ENCODE peak calls at places on chromosome 6, in six cellular contexts. One of them, this sample, is unnamed.

GRCh38 chr6:159134701-159135364 is 34.4 kb upstream of the FNDC1 start:
- DNase-seq in HCT116: peak; percentile 75
- DNase-seq in SK-N-SH: peak; percentile 78
- DNase-seq in neural progenitor cell: peak; percentile 76
- DNase-seq in GM23248: peak; percentile 69
- DNase-seq in MM.1S: peak; percentile 48
- DNase-seq in this sample: peak; percentile 73

GRCh38 chr6:140697585-140697984 is 1323.1 kb upstream of the CITED2 start:
- DNase-seq in HCT116: no peak
- DNase-seq in SK-N-SH: no peak
- DNase-seq in neural progenitor cell: no peak
- DNase-seq in GM23248: no peak
- DNase-seq in MM.1S: no peak
- DNase-seq in this sample: no peak

GRCh38 chr6:52990342-52990741 is 4.7 kb downstream of the GSTA4 start:
- DNase-seq in HCT116: no peak
- DNase-seq in SK-N-SH: no peak
- DNase-seq in neural progenitor cell: no peak
- DNase-seq in GM23248: peak; percentile 59
- DNase-seq in MM.1S: no peak
- DNase-seq in this sample: peak; percentile 90

GRCh38 chr6:156686429-156686939 is 90.7 kb upstream of the ARID1B start:
- DNase-seq in HCT116: no peak
- DNase-seq in SK-N-SH: peak; percentile 69
- DNase-seq in neural progenitor cell: peak; percentile 80
- DNase-seq in GM23248: peak; percentile 84
- DNase-seq in MM.1S: peak; percentile 42
- DNase-seq in this sample: peak; percentile 47

GRCh38 chr6:44697333-44697732 is 309.8 kb downstream of the CDC5L start:
- DNase-seq in HCT116: no peak
- DNase-seq in SK-N-SH: no peak
- DNase-seq in neural progenitor cell: peak; percentile 33
- DNase-seq in GM23248: no peak
- DNase-seq in MM.1S: no peak
- DNase-seq in this sample: no peak

GRCh38 chr6:84156306-84156705 is 71.1 kb downstream of the CEP162 start:
- DNase-seq in HCT116: no peak
- DNase-seq in SK-N-SH: no peak
- DNase-seq in neural progenitor cell: no peak
- DNase-seq in GM23248: no peak
- DNase-seq in MM.1S: no peak
- DNase-seq in this sample: no peak

GRCh38 chr6:43823879-43824740 is 54.1 kb downstream of the VEGFA start:
- DNase-seq in HCT116: no peak
- DNase-seq in SK-N-SH: no peak
- DNase-seq in neural progenitor cell: no peak
- DNase-seq in GM23248: no peak
- DNase-seq in MM.1S: no peak
- DNase-seq in this sample: no peak

GRCh38 chr6:43369174-43370002 is at the start of gene ZNF318:
- DNase-seq in HCT116: peak; percentile 90
- DNase-seq in SK-N-SH: peak; percentile 96
- DNase-seq in neural progenitor cell: peak; percentile 100
- DNase-seq in GM23248: peak; percentile 100
- DNase-seq in MM.1S: peak; percentile 96
- DNase-seq in this sample: peak; percentile 97

GRCh38 chr6:30156262-30156599 is 4.8 kb downstream of the TRIM10 start:
- DNase-seq in HCT116: peak; percentile 82
- DNase-seq in SK-N-SH: no peak
- DNase-seq in neural progenitor cell: no peak
- DNase-seq in GM23248: peak; percentile 44
- DNase-seq in MM.1S: no peak
- DNase-seq in this sample: peak; percentile 89

GRCh38 chr6:119484598-119484997 is 135.0 kb upstream of the MAN1A1 start:
- DNase-seq in HCT116: peak; percentile 95
- DNase-seq in SK-N-SH: no peak
- DNase-seq in neural progenitor cell: peak; percentile 5
- DNase-seq in GM23248: peak; percentile 97
- DNase-seq in MM.1S: no peak
- DNase-seq in this sample: peak; percentile 94

GRCh38 chr6:27209659-27210269 is 37.7 kb upstream of the PRSS16 start:
- DNase-seq in HCT116: no peak
- DNase-seq in SK-N-SH: no peak
- DNase-seq in neural progenitor cell: no peak
- DNase-seq in GM23248: no peak
- DNase-seq in MM.1S: no peak
- DNase-seq in this sample: no peak

GRCh38 chr6:155854787-155855186 is 399.1 kb upstream of the NOX3 start:
- DNase-seq in HCT116: no peak
- DNase-seq in SK-N-SH: no peak
- DNase-seq in neural progenitor cell: no peak
- DNase-seq in GM23248: no peak
- DNase-seq in MM.1S: no peak
- DNase-seq in this sample: no peak

GRCh38 chr6:54135665-54136370 is 24.6 kb downstream of the MLIP start:
- DNase-seq in HCT116: no peak
- DNase-seq in SK-N-SH: no peak
- DNase-seq in neural progenitor cell: no peak
- DNase-seq in GM23248: peak; percentile 26
- DNase-seq in MM.1S: no peak
- DNase-seq in this sample: peak; percentile 63

GRCh38 chr6:167210375-167211295 is 52.9 kb upstream of the GPR31 start:
- DNase-seq in HCT116: no peak
- DNase-seq in SK-N-SH: peak; percentile 53
- DNase-seq in neural progenitor cell: no peak
- DNase-seq in GM23248: no peak
- DNase-seq in MM.1S: no peak
- DNase-seq in this sample: no peak

GRCh38 chr6:2448826-2449571 is 203.6 kb upstream of the GMDS start:
- DNase-seq in HCT116: peak; percentile 59
- DNase-seq in SK-N-SH: peak; percentile 69
- DNase-seq in neural progenitor cell: peak; percentile 82
- DNase-seq in GM23248: peak; percentile 84
- DNase-seq in MM.1S: peak; percentile 34
- DNase-seq in this sample: peak; percentile 85

GRCh38 chr6:135144678-135145508 is 36.2 kb upstream of the MYB start:
- DNase-seq in HCT116: peak; percentile 12
- DNase-seq in SK-N-SH: peak; percentile 25
- DNase-seq in neural progenitor cell: peak; percentile 42
- DNase-seq in GM23248: peak; percentile 56
- DNase-seq in MM.1S: peak; percentile 50
- DNase-seq in this sample: peak; percentile 58

GRCh38 chr6:147507162-147508072 is 1.1 kb upstream of the SAMD5 start:
- DNase-seq in HCT116: no peak
- DNase-seq in SK-N-SH: peak; percentile 42
- DNase-seq in neural progenitor cell: peak; percentile 44
- DNase-seq in GM23248: peak; percentile 37
- DNase-seq in MM.1S: no peak
- DNase-seq in this sample: peak; percentile 33

GRCh38 chr6:44650947-44651346 is 263.4 kb downstream of the CDC5L start:
- DNase-seq in HCT116: no peak
- DNase-seq in SK-N-SH: no peak
- DNase-seq in neural progenitor cell: no peak
- DNase-seq in GM23248: peak; percentile 60
- DNase-seq in MM.1S: no peak
- DNase-seq in this sample: peak; percentile 72

GRCh38 chr6:119112856-119113530 is 34.5 kb upstream of the FAM184A start:
- DNase-seq in HCT116: no peak
- DNase-seq in SK-N-SH: peak; percentile 9
- DNase-seq in neural progenitor cell: no peak
- DNase-seq in GM23248: peak; percentile 5
- DNase-seq in MM.1S: no peak
- DNase-seq in this sample: no peak

GRCh38 chr6:14382381-14383236 is 265.0 kb downstream of the CD83 start:
- DNase-seq in HCT116: no peak
- DNase-seq in SK-N-SH: no peak
- DNase-seq in neural progenitor cell: peak; percentile 51
- DNase-seq in GM23248: no peak
- DNase-seq in MM.1S: peak; percentile 85
- DNase-seq in this sample: no peak

GRCh38 chr6:52010145-52010544 is 77.3 kb downstream of the PKHD1 start:
- DNase-seq in HCT116: no peak
- DNase-seq in SK-N-SH: no peak
- DNase-seq in neural progenitor cell: no peak
- DNase-seq in GM23248: no peak
- DNase-seq in MM.1S: no peak
- DNase-seq in this sample: no peak

GRCh38 chr6:42963855-42964605 is 3.5 kb downstream of the GNMT start:
- DNase-seq in HCT116: no peak
- DNase-seq in SK-N-SH: peak; percentile 75
- DNase-seq in neural progenitor cell: peak; percentile 84
- DNase-seq in GM23248: peak; percentile 55
- DNase-seq in MM.1S: peak; percentile 31
- DNase-seq in this sample: peak; percentile 50

GRCh38 chr6:10413850-10414765 is 766 bp downstream of the TFAP2A start:
- DNase-seq in HCT116: no peak
- DNase-seq in SK-N-SH: no peak
- DNase-seq in neural progenitor cell: peak; percentile 78
- DNase-seq in GM23248: peak; percentile 65
- DNase-seq in MM.1S: no peak
- DNase-seq in this sample: peak; percentile 69

GRCh38 chr6:148983986-148984385 is 237.2 kb downstream of the UST start:
- DNase-seq in HCT116: no peak
- DNase-seq in SK-N-SH: no peak
- DNase-seq in neural progenitor cell: no peak
- DNase-seq in GM23248: no peak
- DNase-seq in MM.1S: no peak
- DNase-seq in this sample: no peak

GRCh38 chr6:52635049-52635577 is 35.8 kb upstream of the TMEM14A start:
- DNase-seq in HCT116: no peak
- DNase-seq in SK-N-SH: no peak
- DNase-seq in neural progenitor cell: no peak
- DNase-seq in GM23248: peak; percentile 42
- DNase-seq in MM.1S: no peak
- DNase-seq in this sample: no peak

GRCh38 chr6:134584809-134585528 is 267.1 kb upstream of the SGK1 start:
- DNase-seq in HCT116: no peak
- DNase-seq in SK-N-SH: no peak
- DNase-seq in neural progenitor cell: no peak
- DNase-seq in GM23248: no peak
- DNase-seq in MM.1S: no peak
- DNase-seq in this sample: no peak

GRCh38 chr6:3237761-3238662 is 10.6 kb upstream of the TUBB2B start:
- DNase-seq in HCT116: no peak
- DNase-seq in SK-N-SH: no peak
- DNase-seq in neural progenitor cell: no peak
- DNase-seq in GM23248: no peak
- DNase-seq in MM.1S: peak; percentile 75
- DNase-seq in this sample: no peak

GRCh38 chr6:137076277-137077068 is 31.7 kb upstream of the IL20RA start:
- DNase-seq in HCT116: peak; percentile 82
- DNase-seq in SK-N-SH: peak; percentile 65
- DNase-seq in neural progenitor cell: peak; percentile 78
- DNase-seq in GM23248: peak; percentile 82
- DNase-seq in MM.1S: peak; percentile 74
- DNase-seq in this sample: peak; percentile 80
- H3K9ac ChIP-seq in HCT116: no peak overlapping the region
- H3K9ac ChIP-seq in SK-N-SH: no peak overlapping the region
- H3K9ac ChIP-seq in neural progenitor cell: no peak overlapping the region
- H3K9ac ChIP-seq in GM23248: no peak overlapping the region
- H3K9ac ChIP-seq in MM.1S: no peak overlapping the region
- H3K9ac ChIP-seq in this sample: no peak overlapping the region

DNA sequence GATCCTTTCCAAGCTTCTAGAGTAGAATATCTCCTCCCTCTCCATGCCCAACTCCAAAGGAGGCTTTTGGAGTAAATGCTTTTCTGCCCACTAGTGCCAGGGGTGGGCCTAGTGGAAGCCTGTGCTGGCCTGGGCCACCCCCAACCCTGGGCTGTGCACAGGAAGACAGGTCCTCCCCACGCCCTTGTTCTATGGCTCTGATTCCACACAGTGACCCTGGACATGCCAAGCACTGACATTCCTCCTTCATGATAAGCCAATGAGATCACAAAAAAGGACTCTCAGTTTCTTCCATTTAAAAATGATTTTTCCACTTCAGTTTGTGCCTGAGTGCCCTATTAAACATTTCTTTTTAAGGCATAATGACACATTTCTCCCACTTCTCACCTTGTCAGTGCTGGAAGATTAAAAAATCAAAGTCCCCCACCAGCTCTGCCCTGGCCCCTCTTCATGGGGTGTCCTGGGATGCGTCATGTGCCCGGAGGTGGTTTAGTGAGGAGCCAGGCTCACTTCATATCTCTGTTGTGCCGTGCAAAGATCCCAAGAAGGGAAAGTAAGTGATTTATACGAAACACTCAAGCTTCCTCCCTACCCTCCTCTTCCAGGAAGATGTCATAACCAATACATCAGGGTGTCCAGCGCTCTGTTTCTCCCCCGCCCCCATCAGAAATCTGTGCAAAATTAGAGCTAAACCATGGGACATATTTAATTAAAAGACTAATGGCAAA is 255.0 kb downstream of the NRN1 start:
- DNase-seq in HCT116: no peak
- DNase-seq in SK-N-SH: no peak
- DNase-seq in neural progenitor cell: no peak
- DNase-seq in GM23248: peak; percentile 60
- DNase-seq in MM.1S: no peak
- DNase-seq in this sample: no peak
- H3K4me3 ChIP-seq in HCT116: no peak overlapping the region
- H3K4me3 ChIP-seq in SK-N-SH: no peak overlapping the region
- H3K4me3 ChIP-seq in neural progenitor cell: no peak overlapping the region
- H3K4me3 ChIP-seq in GM23248: peak overlapping the region; percentile 37
- H3K4me3 ChIP-seq in MM.1S: no peak overlapping the region
- H3K4me3 ChIP-seq in this sample: no peak overlapping the region

DNA sequence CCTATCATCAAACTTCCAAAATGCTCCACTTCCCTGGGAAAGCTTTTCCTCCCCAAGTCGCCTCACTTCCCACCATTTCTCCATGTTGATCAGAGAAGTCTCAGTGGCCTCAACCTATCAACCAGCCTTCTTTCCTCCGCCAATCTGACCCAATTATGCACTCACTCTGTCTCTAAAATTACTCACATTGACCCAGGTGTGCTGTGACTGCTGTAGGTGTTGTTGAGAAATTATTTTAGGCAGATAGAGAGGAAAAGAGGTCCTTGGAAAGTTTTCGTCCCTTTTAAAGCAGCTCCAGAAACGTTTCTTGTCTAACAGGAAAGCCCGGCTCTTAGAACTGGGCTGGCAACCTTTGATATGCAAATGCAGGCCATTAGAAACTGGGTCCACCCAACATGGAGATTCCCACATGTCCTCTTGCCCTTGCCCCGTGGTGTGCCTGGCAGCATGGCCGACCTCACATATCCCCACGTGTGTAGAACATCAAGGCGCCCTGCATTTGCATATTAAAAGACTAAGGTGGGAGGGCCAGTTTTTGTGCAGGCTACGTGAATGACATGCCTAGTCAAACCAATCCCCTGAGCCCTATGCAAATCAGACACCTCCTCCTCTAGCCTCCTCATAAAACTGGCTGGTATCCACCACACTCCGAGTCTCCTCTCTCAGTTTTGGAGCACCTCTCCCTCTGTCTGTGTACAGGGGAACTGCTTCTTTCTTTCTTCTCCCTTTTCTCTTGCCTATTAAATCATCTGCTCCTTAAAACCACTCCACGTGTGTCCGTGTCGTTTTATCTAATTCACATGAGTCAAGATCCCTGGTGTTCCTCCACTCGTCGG is 12.9 kb downstream of the IPCEF1 start:
- DNase-seq in HCT116: peak; percentile 24
- DNase-seq in SK-N-SH: no peak
- DNase-seq in neural progenitor cell: peak; percentile 46
- DNase-seq in GM23248: peak; percentile 79
- DNase-seq in MM.1S: no peak
- DNase-seq in this sample: peak; percentile 59
- TF ChIP-seq EZH2phosphoT487 in HCT116: no peak
- TF ChIP-seq EZH2phosphoT487 in SK-N-SH: no peak
- TF ChIP-seq EZH2phosphoT487 in neural progenitor cell: no peak
- TF ChIP-seq EZH2phosphoT487 in GM23248: no peak
- TF ChIP-seq EZH2phosphoT487 in MM.1S: no peak
- TF ChIP-seq EZH2phosphoT487 in this sample: no peak

GRCh38 chr6:41614713-41615112 is 23.6 kb upstream of the MDFI start:
- DNase-seq in HCT116: no peak
- DNase-seq in SK-N-SH: no peak
- DNase-seq in neural progenitor cell: no peak
- DNase-seq in GM23248: no peak
- DNase-seq in MM.1S: no peak
- DNase-seq in this sample: no peak
- H3K9ac ChIP-seq in HCT116: no peak overlapping the region
- H3K9ac ChIP-seq in SK-N-SH: no peak overlapping the region
- H3K9ac ChIP-seq in neural progenitor cell: no peak overlapping the region
- H3K9ac ChIP-seq in GM23248: no peak overlapping the region
- H3K9ac ChIP-seq in MM.1S: no peak overlapping the region
- H3K9ac ChIP-seq in this sample: no peak overlapping the region